ENCODE peak calls at places on chromosomes 1 and 21, in seven cellular contexts. R is stomach, Z is tibial nerve, C is sigmoid colon, L is transverse colon, Y is adrenal gland, G is ovary. W is an unnamed sample.

GRCh38 chr1:31105646-31106045 is 40.1 kb upstream of the PUM1 start:
- DNase-seq in R (no peak), Z (no peak), C (no peak), L (no peak), Y (no peak), G (no peak), W (no peak)

GRCh38 chr1:54980528-54981241 is at the start of gene TMEM61:
- DNase-seq in R (peak), Z (no peak), C (no peak), L (peak), Y (no peak), G (no peak), W (peak)

GRCh38 chr1:194069168-194069830 is 882.9 kb upstream of the B3GALT2 start:
- DNase-seq in R (no peak), Z (no peak), C (peak), L (peak), Y (no peak), G (no peak), W (no peak)

GRCh38 chr1:78918157-78918556 is 88.4 kb downstream of the ADGRL4 start:
- DNase-seq in R (no peak), Z (no peak), C (no peak), L (no peak), Y (no peak), G (no peak), W (no peak)

GRCh38 chr1:18527921-18528320 is 47.2 kb downstream of the KLHDC7A start:
- DNase-seq in R (no peak), Z (no peak), C (no peak), L (no peak), Y (no peak), G (no peak), W (no peak)

GRCh38 chr1:42070996-42071395 is 82.2 kb upstream of the GUCA2B start:
- DNase-seq in R (no peak), Z (no peak), C (no peak), L (no peak), Y (no peak), G (no peak), W (no peak)

GRCh38 chr1:58456470-58456869 is 90.1 kb downstream of the OMA1 start:
- DNase-seq in R (no peak), Z (no peak), C (no peak), L (no peak), Y (no peak), G (no peak), W (no peak)

GRCh38 chr1:154325583-154326545 is 539 bp downstream of the ATP8B2 start:
- DNase-seq in R (peak), Z (peak), C (peak), L (peak), Y (peak), G (peak), W (peak)

GRCh38 chr1:232695626-232696025 is 65.7 kb upstream of the SIPA1L2 start:
- DNase-seq in R (no peak), Z (no peak), C (no peak), L (no peak), Y (no peak), G (no peak), W (no peak)

GRCh38 chr1:208842442-208842841 is 598.3 kb upstream of the PLXNA2 start:
- DNase-seq in R (no peak), Z (no peak), C (no peak), L (no peak), Y (no peak), G (no peak), W (no peak)

GRCh38 chr1:10819198-10819901 is 22.9 kb upstream of the CASZ1 start:
- DNase-seq in R (no peak), Z (no peak), C (no peak), L (no peak), Y (no peak), G (no peak), W (no peak)

GRCh38 chr1:6447818-6448748 is 17.9 kb downstream of the TNFRSF25 start:
- DNase-seq in R (no peak), Z (no peak), C (no peak), L (peak), Y (no peak), G (no peak), W (no peak)

GRCh38 chr1:85297855-85298629 is 21.6 kb upstream of the BCL10 start:
- DNase-seq in R (peak), Z (no peak), C (no peak), L (no peak), Y (peak), G (peak), W (peak)

GRCh38 chr1:18949689-18950414 is 6.6 kb downstream of the IFFO2 start:
- DNase-seq in R (no peak), Z (no peak), C (peak), L (no peak), Y (peak), G (no peak), W (no peak)

GRCh38 chr1:5637171-5637570 is 355.1 kb downstream of the NPHP4 start:
- DNase-seq in R (peak), Z (no peak), C (no peak), L (peak), Y (peak), G (no peak), W (peak)

GRCh38 chr1:154219511-154219910 is 1.2 kb upstream of the UBAP2L start:
- DNase-seq in R (no peak), Z (no peak), C (no peak), L (peak), Y (no peak), G (no peak), W (peak)

GRCh38 chr1:210722410-210723081 is 393.8 kb downstream of the HHAT start:
- DNase-seq in R (no peak), Z (no peak), C (no peak), L (no peak), Y (no peak), G (no peak), W (no peak)

GRCh38 chr1:219798283-219799030 is 129.9 kb downstream of the SLC30A10 start:
- DNase-seq in R (no peak), Z (no peak), C (no peak), L (no peak), Y (no peak), G (no peak), W (no peak)

GRCh38 chr1:178494569-178494971 is 2.2 kb downstream of the CLEC20A start:
- DNase-seq in R (no peak), Z (no peak), C (no peak), L (no peak), Y (no peak), G (no peak), W (peak)

GRCh38 chr1:228210076-228210651 is 2.3 kb downstream of the OBSCN start:
- DNase-seq in R (no peak), Z (no peak), C (no peak), L (no peak), Y (no peak), G (no peak), W (no peak)

GRCh38 chr21:33308586-33309490 is 15.9 kb upstream of the IFNAR1 start:
- DNase-seq in R (no peak), Z (no peak), C (no peak), L (peak), Y (no peak), G (no peak), W (no peak)

GRCh38 chr1:145999321-146000024 is 3.1 kb upstream of the TXNIP start:
- DNase-seq in R (peak), Z (no peak), C (peak), L (peak), Y (peak), G (peak), W (peak)

GRCh38 chr1:221105578-221105977 is 226.3 kb downstream of the HLX start:
- DNase-seq in R (no peak), Z (no peak), C (no peak), L (no peak), Y (no peak), G (no peak), W (no peak)

GRCh38 chr1:67970088-67970487 is 80.3 kb downstream of the DIRAS3 start:
- DNase-seq in R (no peak), Z (no peak), C (no peak), L (no peak), Y (no peak), G (no peak), W (no peak)

GRCh38 chr1:248622491-248623106 is 12.3 kb downstream of the OR2T11 start:
- DNase-seq in R (no peak), Z (no peak), C (no peak), L (no peak), Y (no peak), G (no peak), W (no peak)

GRCh38 chr1:33267468-33268205 is 11.3 kb downstream of the ZNF362 start:
- DNase-seq in R (no peak), Z (no peak), C (no peak), L (no peak), Y (no peak), G (no peak), W (no peak)

GRCh38 chr1:71414229-71414628 is 333.4 kb upstream of the ZRANB2 start:
- DNase-seq in R (no peak), Z (no peak), C (no peak), L (no peak), Y (no peak), G (no peak), W (no peak)

GRCh38 chr1:9872430-9873165 is 37.5 kb downstream of the CTNNBIP1 start:
- DNase-seq in R (no peak), Z (no peak), C (no peak), L (no peak), Y (no peak), G (no peak), W (no peak)

DNA sequence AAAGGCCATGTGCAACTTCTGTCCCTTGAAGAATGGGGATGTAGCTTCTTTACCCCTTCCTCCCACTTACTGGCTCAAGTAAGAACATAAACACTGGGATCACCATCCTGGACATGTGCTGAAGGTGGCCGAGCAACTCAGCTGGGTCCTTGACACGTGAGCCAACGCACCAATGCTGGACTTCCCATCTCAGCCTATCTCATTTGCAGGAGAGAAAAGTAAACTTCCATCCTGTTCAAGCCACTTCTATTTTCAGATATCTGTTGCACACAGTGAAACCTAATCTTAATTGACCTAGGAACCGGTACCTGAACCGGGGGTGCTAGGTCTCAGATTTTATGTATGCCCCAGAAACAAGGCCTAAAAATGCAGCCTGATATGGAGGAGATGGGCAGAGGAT is 75.3 kb downstream of the HLCS start:
- DNase-seq in R (no peak), Z (no peak), C (no peak), L (no peak), Y (no peak), G (no peak), W (no peak)
- TF ChIP-seq CTCF in R (no peak), Z (no peak), C (no peak), L (no peak), Y (no peak), G (no peak), W (no peak)

DNA sequence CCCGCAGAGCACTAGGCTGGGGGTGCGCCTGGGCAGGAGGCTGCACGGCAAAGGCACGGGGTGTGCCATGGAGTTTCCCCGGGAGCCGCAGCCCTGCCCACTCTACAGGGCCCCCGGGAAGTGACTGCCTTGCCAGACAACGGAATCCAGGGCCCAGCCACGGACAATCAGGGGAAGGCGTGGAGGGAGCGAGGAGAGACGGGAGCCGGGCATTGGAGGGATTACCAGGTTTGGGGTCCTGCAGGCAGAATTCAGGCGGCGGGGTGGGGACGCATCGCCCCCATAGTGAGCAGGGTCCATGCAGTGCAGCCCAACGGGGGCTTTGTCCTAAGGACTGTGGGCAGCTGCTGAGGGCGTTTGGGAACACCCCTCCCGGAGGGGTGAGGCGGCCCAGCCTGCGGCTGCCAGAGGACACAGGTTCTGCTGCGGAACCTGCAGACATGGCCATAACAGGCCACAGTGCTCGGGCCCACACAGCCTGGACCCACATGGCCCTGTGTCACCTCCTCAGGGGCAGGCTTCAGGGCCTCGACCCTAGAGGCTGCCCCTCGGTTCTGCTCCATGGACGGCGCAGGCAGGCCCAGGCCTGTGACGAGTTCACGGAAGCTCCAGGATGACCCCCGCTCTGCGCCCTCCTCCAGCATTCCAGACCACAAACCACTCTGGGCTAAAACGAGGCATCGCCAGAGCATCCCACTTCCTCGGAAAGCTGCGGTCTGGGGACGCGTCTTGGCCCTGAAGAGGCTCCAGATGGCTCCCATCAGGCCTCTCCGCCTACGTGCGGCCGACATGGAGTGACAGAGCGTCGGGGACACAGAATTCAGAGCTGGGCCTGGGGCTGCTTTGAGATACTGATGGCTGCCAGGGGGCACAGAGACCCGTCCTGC is 54.5 kb downstream of the COL6A1 start:
- DNase-seq in R (no peak), Z (no peak), C (peak), L (peak), Y (no peak), G (peak), W (no peak)
- TF ChIP-seq POLR2A in R (no peak), Z (no peak), C (no peak), L (no peak), Y (no peak), G (no peak), W (no peak)

GRCh38 chr21:38916214-38916964 is 110.7 kb downstream of the ETS2 start:
- DNase-seq in R (no peak), Z (no peak), C (no peak), L (peak), Y (no peak), G (no peak), W (no peak)
- H3K4me3 ChIP-seq in R (no peak), Z (no peak), C (no peak), L (no peak), Y (no peak), G (no peak), W (no peak)

DNA sequence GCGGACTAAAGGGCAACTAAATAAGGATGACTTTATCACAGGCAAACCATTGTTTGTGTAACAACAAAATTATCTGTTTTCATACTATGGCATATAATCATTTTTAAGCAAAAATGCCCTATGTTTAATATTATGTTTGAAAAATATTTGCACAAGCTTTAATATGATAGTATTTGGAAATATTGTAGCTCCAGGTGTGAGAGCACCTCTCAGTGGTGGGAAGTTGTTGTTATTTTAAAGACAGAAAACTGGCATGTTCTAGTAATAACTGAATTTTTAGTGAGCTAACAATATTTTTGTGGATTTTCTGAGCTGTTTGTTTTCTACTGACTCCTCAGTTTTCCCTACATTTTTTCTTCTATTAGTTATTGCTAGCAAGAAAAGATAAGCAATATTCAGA is 578.8 kb downstream of the KCNT2 start:
- DNase-seq in R (no peak), Z (no peak), C (no peak), L (no peak), Y (no peak), G (no peak), W (no peak)
- TF ChIP-seq CTCF in R (no peak), Z (no peak), C (no peak), L (no peak), Y (no peak), G (no peak), W (no peak)

GRCh38 chr1:201495447-201496295 is 11.3 kb downstream of the CSRP1 start:
- DNase-seq in R (peak), Z (peak), C (peak), L (peak), Y (peak), G (peak), W (peak)

GRCh38 chr1:201490708-201491131 is 16.2 kb downstream of the CSRP1 start:
- DNase-seq in R (no peak), Z (no peak), C (peak), L (no peak), Y (no peak), G (no peak), W (no peak)

GRCh38 chr1:201491896-201492511 is 14.9 kb downstream of the CSRP1 start:
- DNase-seq in R (no peak), Z (no peak), C (peak), L (no peak), Y (no peak), G (no peak), W (no peak)

GRCh38 chr1:201496296-201496690 is 10.6 kb downstream of the CSRP1 start:
- DNase-seq in R (no peak), Z (no peak), C (no peak), L (no peak), Y (no peak), G (no peak), W (no peak)

GRCh38 chr1:201493757-201494617 is 12.9 kb downstream of the CSRP1 start:
- DNase-seq in R (peak), Z (no peak), C (peak), L (no peak), Y (peak), G (peak), W (peak)
- TF ChIP-seq POLR2A in R (no peak), Z (no peak), C (no peak), L (no peak), Y (no peak), G (peak), W (no peak)

GRCh38 chr1:12157366-12158231 is 9.2 kb upstream of the TNFRSF1B start:
- DNase-seq in R (no peak), Z (no peak), C (no peak), L (no peak), Y (no peak), G (no peak), W (no peak)
- H3K4me3 ChIP-seq in R (no peak), Z (no peak), C (no peak), L (no peak), Y (no peak), G (no peak), W (no peak)

DNA sequence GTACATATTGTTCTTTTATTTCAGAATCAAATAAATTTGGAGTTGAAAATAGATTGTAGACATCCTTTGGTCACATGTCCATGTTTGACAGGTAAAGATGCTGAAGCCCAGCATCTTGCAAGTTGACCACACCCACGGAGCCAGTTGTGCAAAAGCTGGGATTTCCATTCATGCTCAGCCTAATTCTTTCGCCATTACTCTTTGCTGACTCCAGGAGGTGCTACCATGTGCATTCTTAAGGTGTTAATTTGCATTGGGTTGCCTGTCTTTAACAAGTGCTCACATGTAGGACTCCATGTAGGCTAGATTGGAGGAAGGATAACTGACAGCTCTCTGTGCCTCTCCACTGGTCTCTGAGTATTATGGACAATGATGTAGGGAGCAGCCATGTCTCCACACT is 660.7 kb downstream of the LMO4 start:
- DNase-seq in R (no peak), Z (no peak), C (no peak), L (no peak), Y (no peak), G (no peak), W (no peak)
- TF ChIP-seq CTCF in R (no peak), Z (no peak), C (no peak), L (no peak), Y (no peak), G (no peak), W (no peak)

DNA sequence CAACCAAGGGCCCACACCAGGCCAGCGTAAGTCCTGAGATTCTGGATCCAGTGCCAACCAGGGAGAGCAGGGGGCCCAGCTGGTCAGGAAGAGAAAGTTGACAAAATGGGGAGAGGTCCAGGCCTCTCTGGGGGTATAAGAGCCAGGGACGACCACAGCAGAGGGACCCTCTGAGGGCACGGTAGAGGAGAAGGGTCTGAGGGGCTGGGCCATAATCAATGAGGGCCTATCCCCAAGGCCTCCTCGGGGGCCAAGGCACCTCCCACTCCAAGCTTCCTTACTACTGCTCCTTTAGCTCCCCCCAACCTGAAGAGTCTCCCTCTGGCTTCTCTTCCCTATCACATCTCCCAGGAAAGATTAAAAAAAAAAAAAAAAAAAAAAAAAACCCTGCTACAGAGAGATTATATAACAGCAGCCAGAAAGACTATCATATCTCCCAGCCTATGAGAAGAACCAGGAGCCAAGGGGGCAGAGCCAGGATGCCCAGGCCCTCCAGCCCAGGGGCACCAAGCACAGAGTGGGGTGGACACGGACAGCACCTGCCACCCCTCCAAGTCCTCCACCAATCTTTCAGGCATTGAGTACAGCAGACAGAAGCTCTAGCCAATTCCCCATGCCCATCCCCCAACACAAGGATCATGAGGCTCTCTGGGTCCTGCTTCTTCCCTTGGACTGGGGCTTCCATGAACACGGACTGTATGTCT is 2.7 kb downstream of the MEF2D start:
- DNase-seq in R (no peak), Z (no peak), C (peak), L (peak), Y (peak), G (no peak), W (peak)
- TF ChIP-seq POLR2A in R (no peak), Z (no peak), C (no peak), L (no peak), Y (peak), G (no peak), W (peak)